ENCODE peak calls at places on chromosomes 6 and 20, in ten cellular contexts. K, S, R, H, C, X, Y, D, I and J are unnamed samples.

GRCh38 chr20:23023621-23024187 is 11.4 kb upstream of the SSTR4 start:
- DNase-seq in K (no peak), S (peak; percentile 60), R (no peak), H (no peak), C (no peak), X (no peak), Y (no peak), D (no peak), I (no peak), J (no peak)

GRCh38 chr6:42251500-42251899 is 33.8 kb upstream of the MRPS10 start:
- DNase-seq in K (no peak), S (no peak), R (no peak), H (no peak), C (peak; percentile 69), X (no peak), Y (no peak), D (no peak), I (no peak), J (no peak)

GRCh38 chr6:80338201-80338836 is 231.8 kb downstream of the BCKDHB start:
- DNase-seq in K (peak; percentile 75), S (peak; percentile 84), R (peak; percentile 61), H (peak; percentile 66), C (peak; percentile 79), X (peak; percentile 27), Y (peak; percentile 14), D (peak; percentile 88), I (peak; percentile 57), J (peak; percentile 86)

GRCh38 chr6:112636650-112637260 is 289.6 kb downstream of the RFPL4B start:
- DNase-seq in K (no peak), S (no peak), R (no peak), H (no peak), C (peak; percentile 47), X (no peak), Y (no peak), D (no peak), I (no peak), J (no peak)

GRCh38 chr6:56765494-56765893 is 122.8 kb upstream of the DST start:
- DNase-seq in K (no peak), S (no peak), R (no peak), H (no peak), C (no peak), X (no peak), Y (no peak), D (no peak), I (no peak), J (no peak)

GRCh38 chr20:9514461-9515210 is at the start of gene LAMP5:
- DNase-seq in K (peak; percentile 47), S (peak; percentile 86), R (peak; percentile 9), H (no peak), C (peak; percentile 32), X (no peak), Y (no peak), D (peak; percentile 86), I (no peak), J (peak; percentile 88)

GRCh38 chr6:11432713-11433450 is 104.7 kb upstream of the TMEM170B start:
- DNase-seq in K (no peak), S (no peak), R (no peak), H (no peak), C (peak; percentile 61), X (no peak), Y (no peak), D (no peak), I (no peak), J (no peak)

GRCh38 chr6:92810913-92811312 is 608.4 kb downstream of the EPHA7 start:
- DNase-seq in K (no peak), S (peak; percentile 70), R (peak; percentile 49), H (no peak), C (peak; percentile 62), X (peak; percentile 46), Y (no peak), D (peak; percentile 68), I (no peak), J (peak; percentile 64)

GRCh38 chr20:47775039-47775438 is 10.2 kb downstream of the SULF2 start:
- DNase-seq in K (no peak), S (no peak), R (no peak), H (no peak), C (no peak), X (no peak), Y (no peak), D (no peak), I (no peak), J (no peak)

GRCh38 chr6:6596529-6596928 is 8.0 kb downstream of the LY86 start:
- DNase-seq in K (no peak), S (no peak), R (no peak), H (no peak), C (no peak), X (no peak), Y (no peak), D (no peak), I (no peak), J (no peak)

GRCh38 chr20:50368813-50369224 is 141.4 kb upstream of the PTPN1 start:
- DNase-seq in K (no peak), S (no peak), R (peak; percentile 66), H (no peak), C (peak; percentile 89), X (peak; percentile 4), Y (no peak), D (no peak), I (no peak), J (no peak)

GRCh38 chr6:3929281-3929798 is 80.2 kb downstream of the FAM50B start:
- DNase-seq in K (no peak), S (no peak), R (peak; percentile 81), H (no peak), C (peak; percentile 78), X (no peak), Y (no peak), D (no peak), I (no peak), J (no peak)

GRCh38 chr6:25918083-25918683 is 12.3 kb downstream of the SLC17A2 start:
- DNase-seq in K (no peak), S (no peak), R (no peak), H (peak; percentile 6), C (no peak), X (no peak), Y (no peak), D (no peak), I (no peak), J (no peak)

GRCh38 chr6:153001767-153002612 is 519 bp downstream of the MTRF1L start:
- DNase-seq in K (no peak), S (no peak), R (no peak), H (no peak), C (no peak), X (no peak), Y (no peak), D (peak; percentile 19), I (no peak), J (no peak)